ENCODE peak calls at places on chromosomes 3 and 15, in eight cellular contexts. One of them, this sample, is unnamed.

GRCh38 chr15:30930422-30930821 is 26.7 kb downstream of the FAN1 start:
- DNase-seq in CD8-positive, alpha-beta memory T cell: no peak
- DNase-seq in psoas muscle: no peak
- DNase-seq in right cardiac atrium: no peak
- DNase-seq in epithelial cell of esophagus: no peak
- DNase-seq in NCI-H345: no peak
- DNase-seq in cardiac muscle cell: no peak
- DNase-seq in A172: no peak
- DNase-seq in this sample: no peak

GRCh38 chr3:194617827-194618226 is 15.4 kb downstream of the TMEM44 start:
- DNase-seq in CD8-positive, alpha-beta memory T cell: no peak
- DNase-seq in psoas muscle: no peak
- DNase-seq in right cardiac atrium: no peak
- DNase-seq in epithelial cell of esophagus: peak; percentile 68
- DNase-seq in NCI-H345: no peak
- DNase-seq in cardiac muscle cell: no peak
- DNase-seq in A172: no peak
- DNase-seq in this sample: no peak

GRCh38 chr3:179292440-179292839 is 30.4 kb upstream of the ZNF639 start:
- DNase-seq in CD8-positive, alpha-beta memory T cell: no peak
- DNase-seq in psoas muscle: no peak
- DNase-seq in right cardiac atrium: no peak
- DNase-seq in epithelial cell of esophagus: no peak
- DNase-seq in NCI-H345: no peak
- DNase-seq in cardiac muscle cell: no peak
- DNase-seq in A172: no peak
- DNase-seq in this sample: no peak

GRCh38 chr15:67003586-67003985 is 61.8 kb upstream of the SMAD3 start:
- DNase-seq in CD8-positive, alpha-beta memory T cell: no peak
- DNase-seq in psoas muscle: no peak
- DNase-seq in right cardiac atrium: no peak
- DNase-seq in epithelial cell of esophagus: peak; percentile 80
- DNase-seq in NCI-H345: no peak
- DNase-seq in cardiac muscle cell: no peak
- DNase-seq in A172: peak; percentile 38
- DNase-seq in this sample: no peak

GRCh38 chr3:33858131-33858530 is 59.7 kb downstream of the PDCD6IP start:
- DNase-seq in CD8-positive, alpha-beta memory T cell: no peak
- DNase-seq in psoas muscle: no peak
- DNase-seq in right cardiac atrium: no peak
- DNase-seq in epithelial cell of esophagus: peak; percentile 36
- DNase-seq in NCI-H345: no peak
- DNase-seq in cardiac muscle cell: no peak
- DNase-seq in A172: peak; percentile 7
- DNase-seq in this sample: no peak

GRCh38 chr3:31041161-31041978 is 146.9 kb upstream of the GADL1 start:
- DNase-seq in CD8-positive, alpha-beta memory T cell: no peak
- DNase-seq in psoas muscle: no peak
- DNase-seq in right cardiac atrium: no peak
- DNase-seq in epithelial cell of esophagus: peak; percentile 94
- DNase-seq in NCI-H345: no peak
- DNase-seq in cardiac muscle cell: peak; percentile 40
- DNase-seq in A172: peak; percentile 99
- DNase-seq in this sample: no peak

GRCh38 chr15:35736150-35736549 is 190.2 kb upstream of the DPH6 start:
- DNase-seq in CD8-positive, alpha-beta memory T cell: no peak
- DNase-seq in psoas muscle: no peak
- DNase-seq in right cardiac atrium: no peak
- DNase-seq in epithelial cell of esophagus: peak; percentile 34
- DNase-seq in NCI-H345: no peak
- DNase-seq in cardiac muscle cell: no peak
- DNase-seq in A172: no peak
- DNase-seq in this sample: no peak

GRCh38 chr3:121750087-121750415 is 510 bp upstream of the GOLGB1 start:
- DNase-seq in CD8-positive, alpha-beta memory T cell: no peak
- DNase-seq in psoas muscle: no peak
- DNase-seq in right cardiac atrium: no peak
- DNase-seq in epithelial cell of esophagus: no peak
- DNase-seq in NCI-H345: no peak
- DNase-seq in cardiac muscle cell: no peak
- DNase-seq in A172: peak; percentile 5
- DNase-seq in this sample: no peak

GRCh38 chr3:197951392-197951990 is 1.5 kb downstream of the RPL35A start:
- DNase-seq in CD8-positive, alpha-beta memory T cell: no peak
- DNase-seq in psoas muscle: no peak
- DNase-seq in right cardiac atrium: peak; percentile 46
- DNase-seq in epithelial cell of esophagus: no peak
- DNase-seq in NCI-H345: no peak
- DNase-seq in cardiac muscle cell: no peak
- DNase-seq in A172: no peak
- DNase-seq in this sample: no peak

GRCh38 chr3:14358426-14359211 is 43.8 kb upstream of the SLC6A6 start:
- DNase-seq in CD8-positive, alpha-beta memory T cell: no peak
- DNase-seq in psoas muscle: peak; percentile 34
- DNase-seq in right cardiac atrium: peak; percentile 92
- DNase-seq in epithelial cell of esophagus: peak; percentile 40
- DNase-seq in NCI-H345: no peak
- DNase-seq in cardiac muscle cell: no peak
- DNase-seq in A172: no peak
- DNase-seq in this sample: peak; percentile 79

GRCh38 chr3:85801955-85802354 is 843.2 kb downstream of the CADM2 start:
- DNase-seq in CD8-positive, alpha-beta memory T cell: no peak
- DNase-seq in psoas muscle: no peak
- DNase-seq in right cardiac atrium: no peak
- DNase-seq in epithelial cell of esophagus: peak; percentile 52
- DNase-seq in NCI-H345: peak; percentile 4
- DNase-seq in cardiac muscle cell: peak; percentile 35
- DNase-seq in A172: no peak
- DNase-seq in this sample: no peak

GRCh38 chr3:177777699-177778098 is 580.4 kb upstream of the TBL1XR1 start:
- DNase-seq in CD8-positive, alpha-beta memory T cell: no peak
- DNase-seq in psoas muscle: peak; percentile 39
- DNase-seq in right cardiac atrium: peak; percentile 72
- DNase-seq in epithelial cell of esophagus: peak; percentile 79
- DNase-seq in NCI-H345: peak; percentile 33
- DNase-seq in cardiac muscle cell: peak; percentile 42
- DNase-seq in A172: peak; percentile 82
- DNase-seq in this sample: peak; percentile 31

GRCh38 chr15:45363334-45363733 is 15.0 kb downstream of the GATM start:
- DNase-seq in CD8-positive, alpha-beta memory T cell: no peak
- DNase-seq in psoas muscle: no peak
- DNase-seq in right cardiac atrium: no peak
- DNase-seq in epithelial cell of esophagus: no peak
- DNase-seq in NCI-H345: no peak
- DNase-seq in cardiac muscle cell: no peak
- DNase-seq in A172: no peak
- DNase-seq in this sample: no peak

GRCh38 chr3:138389841-138390581 is 41.6 kb downstream of the MRAS start:
- DNase-seq in CD8-positive, alpha-beta memory T cell: no peak
- DNase-seq in psoas muscle: peak; percentile 53
- DNase-seq in right cardiac atrium: no peak
- DNase-seq in epithelial cell of esophagus: peak; percentile 95
- DNase-seq in NCI-H345: no peak
- DNase-seq in cardiac muscle cell: no peak
- DNase-seq in A172: peak; percentile 89
- DNase-seq in this sample: peak; percentile 71

GRCh38 chr3:18739098-18739431 is 313.9 kb upstream of the SATB1 start:
- DNase-seq in CD8-positive, alpha-beta memory T cell: no peak
- DNase-seq in psoas muscle: no peak
- DNase-seq in right cardiac atrium: no peak
- DNase-seq in epithelial cell of esophagus: no peak
- DNase-seq in NCI-H345: no peak
- DNase-seq in cardiac muscle cell: no peak
- DNase-seq in A172: no peak
- DNase-seq in this sample: no peak

GRCh38 chr3:59542276-59542675 is 492.5 kb upstream of the CFAP20DC start:
- DNase-seq in CD8-positive, alpha-beta memory T cell: no peak
- DNase-seq in psoas muscle: no peak
- DNase-seq in right cardiac atrium: no peak
- DNase-seq in epithelial cell of esophagus: no peak
- DNase-seq in NCI-H345: no peak
- DNase-seq in cardiac muscle cell: no peak
- DNase-seq in A172: no peak
- DNase-seq in this sample: no peak

GRCh38 chr3:73069775-73070444 is 8.5 kb downstream of the EBLN2 start:
- DNase-seq in CD8-positive, alpha-beta memory T cell: no peak
- DNase-seq in psoas muscle: no peak
- DNase-seq in right cardiac atrium: no peak
- DNase-seq in epithelial cell of esophagus: no peak
- DNase-seq in NCI-H345: no peak
- DNase-seq in cardiac muscle cell: no peak
- DNase-seq in A172: no peak
- DNase-seq in this sample: no peak

GRCh38 chr3:181210275-181210674 is 220.7 kb upstream of the DNAJC19 start:
- DNase-seq in CD8-positive, alpha-beta memory T cell: no peak
- DNase-seq in psoas muscle: no peak
- DNase-seq in right cardiac atrium: no peak
- DNase-seq in epithelial cell of esophagus: peak; percentile 50
- DNase-seq in NCI-H345: peak; percentile 11
- DNase-seq in cardiac muscle cell: peak; percentile 43
- DNase-seq in A172: peak; percentile 23
- DNase-seq in this sample: no peak

This sample was measured in ovary.